ENCODE peak calls at places on chromosomes 12 and 14, in eight cellular contexts. One of them, this sample, is unnamed.

GRCh38 chr12:121781751-121782615 is 11.5 kb downstream of the RHOF start:
- DNase-seq in GM13977: peak; percentile 78
- DNase-seq in osteocyte: no peak
- DNase-seq in neural progenitor cell: peak; percentile 46
- DNase-seq in omental fat pad: no peak
- DNase-seq in GM12865: peak; percentile 89
- DNase-seq in heart right ventricle: no peak
- DNase-seq in fibroblast of mammary gland: peak; percentile 63
- DNase-seq in this sample: no peak

GRCh38 chr14:75995372-75996041 is 9.9 kb downstream of the IFT43 start:
- DNase-seq in osteocyte: no peak
- DNase-seq in GM12865: no peak
- DNase-seq in omental fat pad: no peak
- DNase-seq in neural progenitor cell: no peak
- DNase-seq in GM13977: no peak
- DNase-seq in heart right ventricle: peak; percentile 84
- DNase-seq in fibroblast of mammary gland: peak; percentile 90
- DNase-seq in this sample: no peak

GRCh38 chr12:94507455-94507854 is 47.8 kb upstream of the CEP83 start:
- DNase-seq in GM13977: no peak
- DNase-seq in omental fat pad: no peak
- DNase-seq in fibroblast of mammary gland: no peak
- DNase-seq in neural progenitor cell: no peak
- DNase-seq in heart right ventricle: no peak
- DNase-seq in osteocyte: no peak
- DNase-seq in GM12865: no peak
- DNase-seq in this sample: no peak

GRCh38 chr12:14239935-14240872 is 125.3 kb upstream of the ATF7IP start:
- DNase-seq in neural progenitor cell: no peak
- DNase-seq in GM13977: peak; percentile 40
- DNase-seq in GM12865: peak; percentile 76
- DNase-seq in omental fat pad: no peak
- DNase-seq in heart right ventricle: no peak
- DNase-seq in fibroblast of mammary gland: no peak
- DNase-seq in osteocyte: no peak
- DNase-seq in this sample: no peak

GRCh38 chr14:38500125-38500524 is 244.2 kb upstream of the CLEC14A start:
- DNase-seq in omental fat pad: no peak
- DNase-seq in neural progenitor cell: no peak
- DNase-seq in GM12865: no peak
- DNase-seq in heart right ventricle: no peak
- DNase-seq in fibroblast of mammary gland: no peak
- DNase-seq in GM13977: no peak
- DNase-seq in osteocyte: no peak
- DNase-seq in this sample: no peak

GRCh38 chr14:100327128-100327527 is 4.0 kb downstream of the SLC25A47 start:
- DNase-seq in GM13977: no peak
- DNase-seq in GM12865: no peak
- DNase-seq in fibroblast of mammary gland: no peak
- DNase-seq in heart right ventricle: no peak
- DNase-seq in omental fat pad: no peak
- DNase-seq in osteocyte: no peak
- DNase-seq in neural progenitor cell: no peak
- DNase-seq in this sample: no peak

GRCh38 chr12:80121661-80122060 is 22.3 kb downstream of the OTOGL start:
- DNase-seq in GM13977: no peak
- DNase-seq in osteocyte: no peak
- DNase-seq in omental fat pad: no peak
- DNase-seq in GM12865: no peak
- DNase-seq in neural progenitor cell: no peak
- DNase-seq in heart right ventricle: no peak
- DNase-seq in fibroblast of mammary gland: no peak
- DNase-seq in this sample: no peak

GRCh38 chr12:62332598-62332997 is 72.4 kb downstream of the USP15 start:
- DNase-seq in GM13977: no peak
- DNase-seq in osteocyte: no peak
- DNase-seq in fibroblast of mammary gland: peak; percentile 82
- DNase-seq in heart right ventricle: no peak
- DNase-seq in GM12865: no peak
- DNase-seq in omental fat pad: no peak
- DNase-seq in neural progenitor cell: no peak
- DNase-seq in this sample: no peak

GRCh38 chr12:24561882-24562760 is 386.8 kb downstream of the BCAT1 start:
- DNase-seq in GM12865: peak; percentile 38
- DNase-seq in omental fat pad: no peak
- DNase-seq in osteocyte: peak; percentile 89
- DNase-seq in fibroblast of mammary gland: peak; percentile 60
- DNase-seq in heart right ventricle: peak; percentile 48
- DNase-seq in GM13977: peak; percentile 56
- DNase-seq in neural progenitor cell: peak; percentile 84
- DNase-seq in this sample: peak; percentile 80

GRCh38 chr12:50572760-50573159 is 68.0 kb downstream of the DIP2B start:
- DNase-seq in osteocyte: no peak
- DNase-seq in GM12865: no peak
- DNase-seq in GM13977: no peak
- DNase-seq in fibroblast of mammary gland: no peak
- DNase-seq in heart right ventricle: no peak
- DNase-seq in omental fat pad: no peak
- DNase-seq in neural progenitor cell: no peak
- DNase-seq in this sample: no peak

GRCh38 chr12:214005-214736 is at the start of gene SLC6A12:
- DNase-seq in GM12865: no peak
- DNase-seq in omental fat pad: no peak
- DNase-seq in heart right ventricle: no peak
- DNase-seq in osteocyte: no peak
- DNase-seq in fibroblast of mammary gland: no peak
- DNase-seq in GM13977: no peak
- DNase-seq in neural progenitor cell: peak; percentile 33
- DNase-seq in this sample: no peak

GRCh38 chr12:6226002-6226700 is 26.0 kb downstream of the CD9 start:
- DNase-seq in GM12865: no peak
- DNase-seq in heart right ventricle: peak; percentile 91
- DNase-seq in osteocyte: no peak
- DNase-seq in neural progenitor cell: no peak
- DNase-seq in fibroblast of mammary gland: peak; percentile 82
- DNase-seq in omental fat pad: no peak
- DNase-seq in GM13977: no peak
- DNase-seq in this sample: no peak

DNA sequence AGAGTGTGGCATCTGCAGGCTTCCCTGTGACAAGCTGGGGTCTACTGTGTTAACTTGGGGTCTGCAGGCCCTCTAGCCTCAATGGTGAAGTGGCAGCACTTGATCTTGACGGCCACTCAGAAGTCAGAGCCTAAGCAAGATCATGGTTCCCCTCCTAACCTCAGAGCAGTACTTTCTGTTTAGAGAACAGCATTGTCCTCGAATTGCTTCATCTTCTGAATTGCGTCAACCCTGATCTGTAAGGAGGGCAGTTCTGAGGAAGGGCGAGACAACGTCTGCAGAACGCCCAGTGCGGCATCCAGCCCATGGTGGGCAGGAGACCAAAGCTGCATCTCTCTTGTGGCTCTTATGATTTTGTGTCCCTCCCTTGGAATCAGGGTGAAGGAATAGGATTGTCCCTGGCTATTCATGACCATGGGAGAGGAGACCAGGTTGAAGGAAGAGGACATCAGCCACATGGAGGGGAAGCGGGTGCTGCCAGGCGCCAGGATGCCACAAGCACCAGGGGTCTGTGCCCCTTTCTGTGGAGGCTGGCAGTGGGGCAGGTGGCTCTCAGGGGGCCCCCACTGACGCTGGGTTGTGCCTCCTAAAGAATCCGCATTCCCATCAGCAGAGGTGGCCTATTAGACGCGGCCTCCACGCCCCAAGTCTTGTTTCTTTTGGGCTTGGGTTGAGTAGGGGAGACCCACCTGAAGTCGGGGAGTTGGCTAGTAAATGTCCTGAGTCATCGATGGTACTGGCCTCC is 2.2 kb downstream of the SERPINA9 start:
- DNase-seq in heart right ventricle: no peak
- DNase-seq in omental fat pad: no peak
- DNase-seq in neural progenitor cell: no peak
- DNase-seq in fibroblast of mammary gland: no peak
- DNase-seq in GM13977: no peak
- DNase-seq in GM12865: no peak
- DNase-seq in osteocyte: no peak
- DNase-seq in this sample: no peak
- TF ChIP-seq CTCF in heart right ventricle: no peak
- TF ChIP-seq CTCF in omental fat pad: no peak
- TF ChIP-seq CTCF in neural progenitor cell: no peak
- TF ChIP-seq CTCF in fibroblast of mammary gland: no peak
- TF ChIP-seq CTCF in GM13977: no peak
- TF ChIP-seq CTCF in GM12865: no peak
- TF ChIP-seq CTCF in osteocyte: no peak
- TF ChIP-seq CTCF in this sample: no peak

DNA sequence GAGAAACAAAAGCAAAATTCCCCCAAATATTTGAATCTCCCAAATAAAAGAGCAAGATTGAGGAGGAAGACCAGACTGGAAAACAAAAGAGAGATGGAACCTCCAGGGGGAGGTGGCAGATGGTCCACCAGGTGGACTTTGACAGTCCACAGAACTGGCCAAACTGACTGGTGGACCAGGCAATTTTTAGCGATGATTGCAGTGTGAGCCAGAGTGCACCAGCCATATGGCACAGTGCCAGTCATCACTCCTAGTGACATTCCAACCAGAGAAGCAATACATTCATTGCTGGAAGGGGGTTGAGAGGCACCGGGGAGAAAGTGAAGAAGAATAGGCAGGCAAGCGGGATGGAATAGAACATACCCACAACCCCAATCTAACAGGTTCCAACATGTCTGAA is 182.9 kb downstream of the EXOC5 start:
- DNase-seq in neural progenitor cell: no peak
- DNase-seq in heart right ventricle: no peak
- DNase-seq in omental fat pad: no peak
- DNase-seq in fibroblast of mammary gland: no peak
- DNase-seq in osteocyte: no peak
- DNase-seq in GM13977: no peak
- DNase-seq in GM12865: no peak
- DNase-seq in this sample: no peak
- TF ChIP-seq CTCF in neural progenitor cell: no peak
- TF ChIP-seq CTCF in heart right ventricle: no peak
- TF ChIP-seq CTCF in omental fat pad: no peak
- TF ChIP-seq CTCF in fibroblast of mammary gland: no peak
- TF ChIP-seq CTCF in osteocyte: no peak
- TF ChIP-seq CTCF in GM13977: no peak
- TF ChIP-seq CTCF in GM12865: no peak
- TF ChIP-seq CTCF in this sample: no peak

DNA sequence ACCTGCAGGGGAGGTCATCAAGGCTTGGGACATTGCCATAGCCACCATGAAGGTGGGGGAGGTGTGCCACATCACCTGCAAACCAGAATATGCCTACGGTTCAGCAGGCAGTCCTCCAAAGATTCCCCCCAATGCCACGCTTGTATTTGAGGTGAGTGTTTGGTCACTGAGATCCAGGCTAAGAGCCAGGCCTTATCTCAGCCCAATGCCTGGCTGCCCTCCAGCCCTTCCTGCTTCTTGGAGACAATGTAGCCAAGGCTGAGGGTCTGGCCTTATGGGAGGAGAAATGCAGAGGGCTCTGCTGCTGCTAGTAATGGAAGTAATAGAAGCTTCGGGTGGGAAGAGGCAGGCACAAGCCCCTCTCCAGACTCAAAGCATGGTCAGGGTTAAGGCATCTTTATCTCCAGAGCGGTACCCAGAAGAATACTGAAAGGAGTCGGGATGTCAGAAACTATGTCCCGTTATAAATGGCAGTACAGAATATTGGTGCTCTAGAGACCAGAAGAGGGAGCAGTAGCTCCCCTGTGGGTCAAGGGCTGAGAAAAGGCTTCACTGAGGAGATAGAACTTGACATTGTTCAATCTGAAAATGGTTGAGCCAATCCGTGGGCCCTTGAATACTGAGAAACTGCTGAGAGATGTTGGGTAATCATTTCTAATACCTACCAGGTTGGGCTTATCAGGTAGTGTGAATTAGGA is 3.1 kb downstream of the FKBP4 start:
- DNase-seq in omental fat pad: no peak
- DNase-seq in GM13977: no peak
- DNase-seq in neural progenitor cell: no peak
- DNase-seq in heart right ventricle: peak; percentile 65
- DNase-seq in fibroblast of mammary gland: no peak
- DNase-seq in GM12865: no peak
- DNase-seq in osteocyte: no peak
- DNase-seq in this sample: no peak
- TF ChIP-seq CTCF in omental fat pad: no peak
- TF ChIP-seq CTCF in GM13977: peak; percentile 17
- TF ChIP-seq CTCF in neural progenitor cell: no peak
- TF ChIP-seq CTCF in heart right ventricle: peak; percentile 16
- TF ChIP-seq CTCF in fibroblast of mammary gland: peak; percentile 22
- TF ChIP-seq CTCF in GM12865: no peak
- TF ChIP-seq CTCF in osteocyte: peak; percentile 20
- TF ChIP-seq CTCF in this sample: no peak

DNA sequence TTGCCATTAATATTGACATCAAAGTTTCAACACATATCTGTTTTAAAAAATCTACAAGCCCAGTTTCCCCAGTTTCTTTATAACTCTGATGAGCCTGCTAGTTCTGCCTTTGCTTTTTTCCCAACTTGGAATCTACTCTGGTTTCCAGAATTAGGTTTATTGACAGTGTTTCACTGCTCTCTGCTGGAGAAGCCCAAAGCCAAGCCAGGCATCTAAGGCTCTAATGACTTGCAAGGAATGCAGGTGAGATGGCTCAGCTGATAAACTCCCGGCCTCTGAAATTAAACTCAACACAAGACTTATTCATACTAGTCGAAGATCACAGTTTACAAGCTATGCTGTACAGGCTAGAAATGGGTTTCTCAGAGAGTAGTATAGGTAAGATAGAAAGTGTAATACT is 54.3 kb downstream of the HMGA2 start:
- DNase-seq in fibroblast of mammary gland: no peak
- DNase-seq in neural progenitor cell: peak; percentile 30
- DNase-seq in osteocyte: no peak
- DNase-seq in GM13977: no peak
- DNase-seq in omental fat pad: no peak
- DNase-seq in GM12865: no peak
- DNase-seq in heart right ventricle: no peak
- DNase-seq in this sample: no peak
- TF ChIP-seq CTCF in fibroblast of mammary gland: no peak
- TF ChIP-seq CTCF in neural progenitor cell: peak; percentile 26
- TF ChIP-seq CTCF in osteocyte: peak; percentile 48
- TF ChIP-seq CTCF in GM13977: no peak
- TF ChIP-seq CTCF in omental fat pad: no peak
- TF ChIP-seq CTCF in GM12865: no peak
- TF ChIP-seq CTCF in heart right ventricle: no peak
- TF ChIP-seq CTCF in this sample: no peak

This sample was measured in type B pancreatic cell.